ENCODE peak calls at places on chromosomes 4 and X, in nine cellular contexts. V is lung microvascular endothelial cell; H is GDM1; L is NCI-H1930; C is CD4-positive, alpha-beta T cell; M is A172; N is mucosa of descending colon; S is transverse colon; Z is HT1080. Y is an unnamed sample.
A peak's percentile ranks its signal among the peaks of the same experiment; 100 is the strongest.

GRCh38 chrX:24113161-24113560 is 36.4 kb upstream of the ZFX start:
- DNase-seq in V (no peak), H (no peak), L (no peak), C (no peak), M (no peak), N (no peak), S (no peak), Z (no peak), Y (no peak)

GRCh38 chr4:25100156-25100555 is 60.1 kb downstream of the SEPSECS start:
- DNase-seq in V (no peak), H (no peak), L (no peak), C (no peak), M (no peak), N (no peak), S (no peak), Z (no peak), Y (no peak)

GRCh38 chr4:119861731-119862130 is 204.9 kb downstream of the MAD2L1 start:
- DNase-seq in V (no peak), H (no peak), L (no peak), C (no peak), M (no peak), N (peak; percentile 6), S (no peak), Z (no peak), Y (no peak)

GRCh38 chr4:42786350-42787070 is 106.0 kb upstream of the GRXCR1 start:
- DNase-seq in V (no peak), H (no peak), L (no peak), C (no peak), M (no peak), N (no peak), S (no peak), Z (peak; percentile 15), Y (no peak)

GRCh38 chr4:81854406-81854805 is 382.7 kb upstream of the RASGEF1B start:
- DNase-seq in V (no peak), H (no peak), L (no peak), C (no peak), M (no peak), N (no peak), S (no peak), Z (no peak), Y (no peak)

GRCh38 chr4:78079701-78080430 is 22.7 kb downstream of the FRAS1 start:
- DNase-seq in V (no peak), H (no peak), L (no peak), C (no peak), M (no peak), N (peak; percentile 4), S (no peak), Z (no peak), Y (no peak)

GRCh38 chr4:156732634-156733033 is 239.0 kb downstream of the PDGFC start:
- DNase-seq in V (peak; percentile 5), H (no peak), L (no peak), C (no peak), M (no peak), N (no peak), S (no peak), Z (peak; percentile 23), Y (no peak)

GRCh38 chr4:71472946-71473345 is 134.1 kb downstream of the SLC4A4 start:
- DNase-seq in V (peak; percentile 1), H (no peak), L (no peak), C (no peak), M (no peak), N (no peak), S (no peak), Z (peak; percentile 81), Y (no peak)

GRCh38 chrX:22629105-22629725 is 356.5 kb downstream of the CBLL2 start:
- DNase-seq in V (peak; percentile 73), H (no peak), L (no peak), C (no peak), M (peak; percentile 53), N (no peak), S (no peak), Z (peak; percentile 36), Y (no peak)

GRCh38 chr4:76373919-76374552 is 46.9 kb downstream of the CCDC158 start:
- DNase-seq in V (peak; percentile 46), H (no peak), L (no peak), C (no peak), M (peak; percentile 8), N (no peak), S (no peak), Z (peak; percentile 80), Y (no peak)

GRCh38 chr4:48570646-48571220 is 80.7 kb downstream of the ZAR1 start:
- DNase-seq in V (peak; percentile 33), H (no peak), L (no peak), C (no peak), M (peak; percentile 53), N (no peak), S (no peak), Z (peak; percentile 47), Y (no peak)

GRCh38 chr4:142549248-142549647 is 296.9 kb downstream of the INPP4B start:
- DNase-seq in V (no peak), H (no peak), L (no peak), C (no peak), M (no peak), N (no peak), S (no peak), Z (no peak), Y (no peak)